ENCODE peak calls at places on chromosomes 2 and 18, in ten cellular contexts. O, Y, K, B, A, D, Z, J, W and T are unnamed samples.

GRCh38 chr18:55573386-55573785 is 14.6 kb downstream of the TCF4 start:
- DNase-seq in O (no peak), Y (no peak), K (no peak), B (no peak), A (no peak), D (no peak), Z (no peak), J (no peak), W (no peak), T (no peak)

GRCh38 chr18:23879544-23879943 is 135.0 kb upstream of the TTC39C start:
- DNase-seq in O (no peak), Y (no peak), K (no peak), B (no peak), A (no peak), D (no peak), Z (no peak), J (no peak), W (no peak), T (no peak)

GRCh38 chr2:178553047-178553446 is 72.8 kb downstream of the PLEKHA3 start:
- DNase-seq in O (no peak), Y (no peak), K (no peak), B (no peak), A (no peak), D (no peak), Z (no peak), J (no peak), W (peak; percentile 59), T (no peak)

GRCh38 chr2:75606851-75607798 is 39.5 kb upstream of the MRPL19 start:
- DNase-seq in O (no peak), Y (no peak), K (no peak), B (no peak), A (no peak), D (no peak), Z (no peak), J (no peak), W (peak; percentile 99), T (no peak)

GRCh38 chr18:70985948-70986347 is 697.1 kb downstream of the SOCS6 start:
- DNase-seq in O (no peak), Y (no peak), K (no peak), B (no peak), A (no peak), D (no peak), Z (no peak), J (no peak), W (no peak), T (no peak)

GRCh38 chr2:127106457-127106997 is 427 bp downstream of the BIN1 start:
- DNase-seq in O (no peak), Y (no peak), K (no peak), B (no peak), A (no peak), D (no peak), Z (no peak), J (no peak), W (no peak), T (no peak)

GRCh38 chr2:163198007-163198406 is 359.4 kb upstream of the KCNH7 start:
- DNase-seq in O (no peak), Y (no peak), K (no peak), B (no peak), A (no peak), D (no peak), Z (no peak), J (no peak), W (no peak), T (no peak)

GRCh38 chr2:138601438-138602165 is 100.0 kb downstream of the SPOPL start:
- DNase-seq in O (no peak), Y (no peak), K (no peak), B (no peak), A (no peak), D (no peak), Z (no peak), J (no peak), W (peak; percentile 14), T (no peak)

GRCh38 chr2:109365131-109365530 is 236.1 kb downstream of the SH3RF3 start:
- DNase-seq in O (no peak), Y (no peak), K (no peak), B (no peak), A (no peak), D (no peak), Z (no peak), J (no peak), W (no peak), T (no peak)

GRCh38 chr2:142217804-142218203 is 87.0 kb upstream of the LRP1B start:
- DNase-seq in O (no peak), Y (no peak), K (no peak), B (no peak), A (no peak), D (no peak), Z (no peak), J (no peak), W (no peak), T (no peak)

GRCh38 chr2:227472265-227473018 is 486 bp downstream of the AGFG1 start:
- DNase-seq in O (no peak), Y (peak; percentile 16), K (peak; percentile 38), B (no peak), A (no peak), D (no peak), Z (no peak), J (peak; percentile 62), W (no peak), T (peak; percentile 17)

GRCh38 chr2:232896700-232897385 is 26.8 kb downstream of the SNORC start:
- DNase-seq in O (no peak), Y (no peak), K (no peak), B (no peak), A (no peak), D (no peak), Z (no peak), J (no peak), W (no peak), T (no peak)

GRCh38 chr2:194723446-194723845 is 933.6 kb upstream of the SLC39A10 start:
- DNase-seq in O (no peak), Y (no peak), K (no peak), B (no peak), A (no peak), D (no peak), Z (no peak), J (no peak), W (no peak), T (no peak)

GRCh38 chr18:49768051-49768391 is 45.3 kb downstream of the ACAA2 start:
- DNase-seq in O (peak; percentile 29), Y (no peak), K (no peak), B (no peak), A (no peak), D (no peak), Z (peak; percentile 48), J (no peak), W (peak; percentile 50), T (peak; percentile 49)